ENCODE peak calls at places on chromosomes 4 and X, in nine cellular contexts. Y is stomach, H is A549, Q is transverse colon, R is suprapubic skin, C is sigmoid colon, P is esophagus muscularis mucosa, G is ovary, A is K562. E is an unnamed sample.

GRCh38 chrX:10381218-10381617 is 224.4 kb downstream of the CLCN4 start:
- DNase-seq in A (no peak), Y (no peak), P (no peak), G (no peak), H (no peak), Q (no peak), C (no peak), R (no peak), E (no peak)

GRCh38 chr4:127049506-127049905 is 583.3 kb upstream of the INTU start:
- DNase-seq in H (no peak), Q (no peak), G (no peak), A (no peak), Y (no peak), R (no peak), C (no peak), P (no peak), E (no peak)

GRCh38 chrX:17861496-17862011 is 456 bp upstream of the RAI2 start:
- DNase-seq in C (no peak), P (no peak), Y (no peak), A (no peak), G (no peak), H (no peak), R (no peak), Q (no peak), E (no peak)

GRCh38 chr4:947491-947971 is 15.3 kb downstream of the TMEM175 start:
- DNase-seq in R (peak), A (no peak), C (peak), P (no peak), H (no peak), Y (no peak), G (peak), Q (no peak), E (peak)

GRCh38 chr4:148831945-148832344 is 389.7 kb upstream of the NR3C2 start:
- DNase-seq in G (no peak), R (no peak), A (no peak), C (no peak), Q (no peak), Y (no peak), H (no peak), P (no peak), E (no peak)

GRCh38 chr4:143230683-143231082 is 46.0 kb downstream of the USP38 start:
- DNase-seq in Y (no peak), P (no peak), A (no peak), C (no peak), R (no peak), Q (no peak), H (no peak), G (no peak), E (no peak)

GRCh38 chrX:22534643-22535042 is 261.9 kb downstream of the CBLL2 start:
- DNase-seq in G (no peak), R (no peak), C (no peak), H (no peak), A (no peak), Q (peak), Y (no peak), P (no peak), E (no peak)

GRCh38 chrX:85379174-85379907 is at the start of gene POF1B:
- DNase-seq in C (no peak), H (peak), Q (peak), P (no peak), Y (peak), A (no peak), R (no peak), G (no peak), E (no peak)

GRCh38 chrX:38154818-38155217 is 65.9 kb downstream of the SRPX start:
- DNase-seq in Q (no peak), R (no peak), Y (no peak), P (no peak), C (no peak), G (no peak), A (no peak), H (no peak), E (no peak)

GRCh38 chr4:23312686-23313085 is 577.2 kb downstream of the PPARGC1A start:
- DNase-seq in Y (no peak), G (no peak), A (no peak), P (no peak), R (no peak), C (no peak), H (no peak), Q (no peak), E (no peak)

GRCh38 chr4:168309781-168310180 is 8.8 kb downstream of the DDX60 start:
- DNase-seq in P (no peak), C (no peak), R (no peak), Q (no peak), G (no peak), H (no peak), Y (no peak), A (no peak), E (peak)

GRCh38 chr4:170227928-170228327 is 138.2 kb upstream of the AADAT start:
- DNase-seq in H (peak), R (no peak), Q (no peak), P (no peak), G (no peak), Y (no peak), C (no peak), A (no peak), E (no peak)

GRCh38 chr4:128601992-128602695 is 207.4 kb upstream of the JADE1 start:
- DNase-seq in A (peak), P (no peak), G (peak), R (no peak), Q (no peak), H (no peak), Y (no peak), C (no peak), E (no peak)

GRCh38 chrX:107451754-107452153 is 2.3 kb downstream of the FRMPD3 start:
- DNase-seq in Q (no peak), G (no peak), R (no peak), H (no peak), P (no peak), Y (no peak), C (no peak), A (no peak), E (no peak)

GRCh38 chr4:141078871-141079270 is 54.4 kb downstream of the RNF150 start:
- DNase-seq in A (no peak), G (no peak), H (no peak), P (no peak), Q (no peak), R (no peak), C (no peak), Y (no peak), E (no peak)

GRCh38 chr4:167966161-167966560 is 126.2 kb upstream of the ANXA10 start:
- DNase-seq in H (no peak), G (no peak), Y (no peak), A (no peak), P (no peak), R (no peak), Q (no peak), C (no peak), E (no peak)

GRCh38 chr4:2725380-2725779 is 30.8 kb downstream of the TNIP2 start:
- DNase-seq in Q (no peak), H (no peak), P (no peak), G (no peak), R (peak), C (no peak), Y (no peak), A (no peak), E (no peak)

GRCh38 chr4:171203425-171203824 is 609.8 kb upstream of the GALNTL6 start:
- DNase-seq in H (no peak), Y (no peak), P (no peak), Q (no peak), C (no peak), G (no peak), A (no peak), R (no peak), E (no peak)

GRCh38 chr4:182916483-182917181 is 554 bp downstream of the DCTD start:
- DNase-seq in A (peak), G (peak), C (peak), H (peak), Q (peak), Y (peak), R (peak), P (no peak), E (no peak)

GRCh38 chr4:39616651-39617050 is 22.0 kb downstream of the SMIM14 start:
- DNase-seq in G (no peak), Q (no peak), P (no peak), R (no peak), A (no peak), Y (no peak), H (no peak), C (no peak), E (no peak)

GRCh38 chrX:24988314-24988713 is 27.5 kb downstream of the ARX start:
- DNase-seq in Y (no peak), H (no peak), C (no peak), Q (no peak), P (no peak), A (no peak), G (no peak), R (no peak), E (no peak)

GRCh38 chr4:16264798-16265197 is 38.5 kb upstream of the TAPT1 start:
- DNase-seq in H (peak), Y (no peak), Q (no peak), C (no peak), P (no peak), G (no peak), A (peak), R (no peak), E (peak)

GRCh38 chrX:134453631-134454030 is 6.3 kb upstream of the HPRT1 start:
- DNase-seq in Y (peak), G (no peak), Q (peak), C (no peak), R (no peak), H (no peak), A (no peak), P (no peak), E (no peak)

GRCh38 chrX:22559506-22559905 is 286.8 kb downstream of the CBLL2 start:
- DNase-seq in A (no peak), Y (no peak), R (no peak), G (no peak), C (no peak), Q (no peak), H (no peak), P (no peak), E (no peak)

GRCh38 chr4:2251795-2252529 is 9.9 kb downstream of the MXD4 start:
- DNase-seq in R (peak), H (no peak), A (no peak), P (peak), G (peak), Y (peak), C (peak), Q (peak), E (peak)

GRCh38 chrX:115333446-115333845 is 43.9 kb downstream of the LUZP4 start:
- DNase-seq in A (no peak), P (no peak), G (no peak), R (no peak), Q (no peak), Y (no peak), H (no peak), C (no peak), E (no peak)

GRCh38 chr4:18695733-18696527 is 674.4 kb upstream of the LCORL start:
- DNase-seq in H (no peak), P (no peak), A (no peak), G (no peak), Q (no peak), C (no peak), R (no peak), Y (no peak), E (no peak)

GRCh38 chr4:56656346-56656643 is 24.8 kb downstream of the HOPX start:
- DNase-seq in H (no peak), Q (peak), G (peak), Y (peak), P (no peak), R (no peak), A (peak), C (no peak), E (peak)

GRCh38 chr4:1501754-1502500 is 95.7 kb upstream of the NKX1-1 start:
- DNase-seq in Y (no peak), H (no peak), G (peak), C (no peak), R (peak), Q (no peak), P (no peak), A (no peak), E (no peak)

GRCh38 chr4:3675251-3676115 is 90.7 kb upstream of the ADRA2C start:
- DNase-seq in P (no peak), Q (no peak), G (peak), A (no peak), C (peak), Y (no peak), H (no peak), R (peak), E (no peak)

GRCh38 chr4:145775406-145775805 is 95.5 kb downstream of the C4orf51 start:
- DNase-seq in C (no peak), P (peak), H (no peak), Q (no peak), A (no peak), G (no peak), R (no peak), Y (no peak), E (no peak)

GRCh38 chr4:109406337-109406931 is 27.2 kb upstream of the SEC24B start:
- DNase-seq in H (peak), Y (no peak), A (peak), R (no peak), G (no peak), P (no peak), C (no peak), Q (no peak), E (peak)

GRCh38 chr4:104897297-104897645 is 249.4 kb upstream of the TET2 start:
- DNase-seq in Q (no peak), Y (no peak), P (no peak), G (no peak), C (no peak), R (no peak), H (no peak), A (no peak), E (no peak)

GRCh38 chr4:104896623-104897296 is 249.9 kb upstream of the TET2 start:
- DNase-seq in R (no peak), Y (no peak), P (no peak), G (no peak), C (no peak), H (no peak), Q (no peak), A (no peak), E (no peak)

GRCh38 chr4:104905546-104905945 is 241.1 kb upstream of the TET2 start:
- DNase-seq in A (no peak), C (no peak), Q (no peak), Y (no peak), P (no peak), R (no peak), H (no peak), G (no peak), E (no peak)

GRCh38 chr4:104899863-104900262 is 246.8 kb upstream of the TET2 start:
- DNase-seq in H (no peak), A (peak), P (no peak), Y (no peak), G (no peak), Q (no peak), R (no peak), C (no peak), E (no peak)

DNA sequence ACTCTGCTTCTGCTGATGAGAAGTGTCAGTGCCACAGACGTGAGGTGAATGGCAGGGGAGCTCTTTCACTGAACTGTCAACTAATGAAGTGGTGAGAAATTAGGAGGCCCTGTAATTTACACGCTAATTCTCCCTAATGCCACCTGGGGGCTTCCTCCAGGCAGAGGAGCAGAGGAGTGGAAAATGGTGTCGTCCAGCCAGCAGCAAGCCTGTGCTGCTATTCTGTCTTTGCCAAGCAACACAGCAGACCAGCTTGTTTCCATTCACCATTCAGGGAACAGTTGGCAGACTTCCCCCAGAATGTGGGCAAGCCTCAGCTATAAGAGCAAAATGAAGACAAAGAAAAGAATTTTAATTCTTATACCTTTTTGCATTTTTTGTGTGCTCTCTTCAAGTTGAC is 245.2 kb upstream of the TET2 start:
- DNase-seq in Q (no peak), P (no peak), A (no peak), H (no peak), Y (no peak), G (no peak), C (no peak), R (no peak), E (no peak)
- TF ChIP-seq EP300 in Q (no peak), P (no peak), A (no peak), H (no peak), Y (no peak), G (no peak), C (no peak), R (no peak), E (no peak)

DNA sequence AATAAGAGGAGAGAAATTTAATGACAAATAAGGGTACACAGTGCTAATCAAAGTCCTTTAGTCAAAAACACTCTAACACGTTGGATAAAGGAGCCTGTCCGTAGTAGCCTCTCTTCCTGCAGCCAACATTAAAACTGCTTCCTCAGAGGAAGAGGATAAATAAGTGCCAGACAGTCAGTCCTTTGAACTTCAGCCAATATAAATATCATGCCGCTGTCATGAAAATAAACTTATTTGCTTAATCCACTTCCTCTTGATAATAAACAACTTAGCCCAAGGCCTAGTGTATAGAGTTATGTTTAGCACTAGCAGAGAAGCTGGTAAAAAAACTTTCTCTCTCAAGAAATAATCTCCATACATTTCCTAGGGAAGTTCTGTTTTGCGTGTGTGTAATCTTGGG is 196.7 kb downstream of the HS3ST1 start:
- DNase-seq in A (no peak), Q (no peak), Y (no peak), H (no peak), R (no peak), C (no peak), P (no peak), G (no peak), E (no peak)
- TF ChIP-seq EP300 in A (no peak), Q (no peak), Y (no peak), H (no peak), R (no peak), C (no peak), P (no peak), G (no peak), E (no peak)

GRCh38 chr4:8377103-8378075 is 63.1 kb downstream of the ACOX3 start:
- DNase-seq in C (peak), G (peak), Q (no peak), P (no peak), Y (no peak), A (no peak), R (no peak), H (no peak), E (no peak)
- TF ChIP-seq EP300 in C (no peak), G (no peak), Q (no peak), P (no peak), Y (no peak), A (no peak), R (no peak), H (no peak), E (no peak)

GRCh38 chr4:24914460-24914859 is 1.6 kb upstream of the CCDC149 start:
- DNase-seq in P (no peak), A (no peak), G (no peak), Q (no peak), Y (no peak), R (no peak), H (no peak), C (no peak), E (no peak)

GRCh38 chr4:24913099-24913445 is 230 bp upstream of the CCDC149 start:
- DNase-seq in A (no peak), C (no peak), G (no peak), Y (no peak), Q (no peak), H (no peak), R (no peak), P (no peak), E (no peak)

GRCh38 chr4:24915121-24915922 is 2.5 kb upstream of the CCDC149 start:
- DNase-seq in P (no peak), Y (no peak), H (no peak), Q (no peak), R (no peak), G (no peak), A (no peak), C (no peak), E (no peak)

GRCh38 chr4:24912252-24913098 is at the start of gene CCDC149:
- DNase-seq in R (peak), G (peak), Q (peak), H (peak), P (no peak), Y (peak), C (peak), A (peak), E (peak)

GRCh38 chr4:24910504-24910903 is 2.3 kb downstream of the CCDC149 start:
- DNase-seq in Q (no peak), P (no peak), Y (no peak), H (no peak), A (no peak), G (no peak), C (no peak), R (no peak), E (no peak)
- TF ChIP-seq EP300 in Q (no peak), P (no peak), Y (no peak), H (no peak), A (no peak), G (no peak), C (no peak), R (no peak), E (no peak)

GRCh38 chr4:150209140-150209829 is 131.0 kb downstream of the DCLK2 start:
- DNase-seq in P (no peak), Q (peak), A (peak), H (peak), C (peak), G (peak), Y (peak), R (no peak), E (peak)
- TF ChIP-seq EP300 in P (no peak), Q (no peak), A (no peak), H (no peak), C (no peak), G (no peak), Y (no peak), R (no peak), E (no peak)

DNA sequence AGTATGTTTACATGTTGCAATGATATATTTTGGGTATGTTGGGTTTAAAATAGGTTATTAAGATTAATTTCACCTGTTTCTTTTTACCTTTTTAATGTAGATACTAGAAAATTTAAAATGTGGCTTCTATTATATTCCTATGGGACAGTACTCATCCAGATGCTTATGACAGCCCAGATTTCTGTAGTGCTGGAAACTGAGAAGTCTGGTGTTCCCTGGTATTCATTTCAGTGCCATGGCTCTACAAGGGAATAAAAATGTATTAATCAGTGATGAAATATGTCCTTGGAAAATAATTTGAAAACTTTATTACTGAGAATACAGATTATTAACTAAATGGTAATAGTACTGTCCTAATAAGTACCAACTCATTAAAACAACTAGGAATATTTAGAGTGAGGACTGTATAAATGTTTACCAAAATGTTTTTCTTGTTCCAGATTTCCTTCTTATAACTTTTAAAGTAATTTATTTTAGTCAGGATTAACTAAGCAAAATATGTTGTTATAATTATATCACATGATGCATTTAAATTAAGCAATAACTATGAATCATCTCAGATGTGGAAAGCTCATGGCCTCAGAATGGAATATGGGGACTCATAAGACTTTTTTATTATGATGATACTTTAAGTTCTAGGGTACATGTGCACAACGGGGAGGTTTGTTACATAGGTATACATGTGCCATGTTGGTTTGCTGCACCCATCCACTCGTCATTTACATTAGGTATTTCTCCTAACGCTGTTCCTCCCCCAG is 25.3 kb downstream of the ARHGAP24 start:
- DNase-seq in P (no peak), R (no peak), G (no peak), C (no peak), Y (no peak), H (no peak), Q (no peak), A (no peak), E (no peak)
- TF ChIP-seq EP300 in P (no peak), R (no peak), G (no peak), C (no peak), Y (no peak), H (no peak), Q (no peak), A (no peak), E (no peak)